ENCODE peak calls at places on chromosomes 5 and 9, in six cellular contexts. One of them, this sample, is unnamed.
A peak's percentile ranks its signal among the peaks of the same experiment; 100 is the strongest.

GRCh38 chr5:7868427-7868772 is 431 bp downstream of the FASTKD3 start:
- DNase-seq in dermis microvascular lymphatic vessel endothelial cell: no peak
- DNase-seq in neural progenitor cell: no peak
- DNase-seq in C1 segment of cervical spinal cord: no peak
- DNase-seq in GM19239: no peak
- DNase-seq in NCI-H1092 treated with DMSO at 0.1 percent for 48 hours: no peak
- DNase-seq in this sample: no peak

GRCh38 chr9:101235105-101235866 is 149.5 kb downstream of the BAAT start:
- DNase-seq in dermis microvascular lymphatic vessel endothelial cell: peak; percentile 34
- DNase-seq in neural progenitor cell: peak; percentile 58
- DNase-seq in C1 segment of cervical spinal cord: no peak
- DNase-seq in GM19239: no peak
- DNase-seq in NCI-H1092 treated with DMSO at 0.1 percent for 48 hours: peak; percentile 62
- DNase-seq in this sample: peak; percentile 74

GRCh38 chr5:176856746-176857145 is 42.4 kb downstream of the HK3 start:
- DNase-seq in dermis microvascular lymphatic vessel endothelial cell: no peak
- DNase-seq in neural progenitor cell: no peak
- DNase-seq in C1 segment of cervical spinal cord: no peak
- DNase-seq in GM19239: no peak
- DNase-seq in NCI-H1092 treated with DMSO at 0.1 percent for 48 hours: no peak
- DNase-seq in this sample: no peak

GRCh38 chr5:57754616-57755015 is 272.0 kb upstream of the ACTBL2 start:
- DNase-seq in dermis microvascular lymphatic vessel endothelial cell: no peak
- DNase-seq in neural progenitor cell: no peak
- DNase-seq in C1 segment of cervical spinal cord: no peak
- DNase-seq in GM19239: no peak
- DNase-seq in NCI-H1092 treated with DMSO at 0.1 percent for 48 hours: no peak
- DNase-seq in this sample: no peak

GRCh38 chr9:22216730-22217160 is 207.6 kb upstream of the CDKN2B start:
- DNase-seq in dermis microvascular lymphatic vessel endothelial cell: no peak
- DNase-seq in neural progenitor cell: no peak
- DNase-seq in C1 segment of cervical spinal cord: no peak
- DNase-seq in GM19239: no peak
- DNase-seq in NCI-H1092 treated with DMSO at 0.1 percent for 48 hours: no peak
- DNase-seq in this sample: no peak

GRCh38 chr9:38154501-38155421 is 85.7 kb upstream of the SHB start:
- DNase-seq in dermis microvascular lymphatic vessel endothelial cell: no peak
- DNase-seq in neural progenitor cell: no peak
- DNase-seq in C1 segment of cervical spinal cord: no peak
- DNase-seq in GM19239: no peak
- DNase-seq in NCI-H1092 treated with DMSO at 0.1 percent for 48 hours: no peak
- DNase-seq in this sample: no peak

GRCh38 chr5:132641841-132642240 is 16.1 kb upstream of the IL13 start:
- DNase-seq in dermis microvascular lymphatic vessel endothelial cell: no peak
- DNase-seq in neural progenitor cell: no peak
- DNase-seq in C1 segment of cervical spinal cord: no peak
- DNase-seq in GM19239: no peak
- DNase-seq in NCI-H1092 treated with DMSO at 0.1 percent for 48 hours: no peak
- DNase-seq in this sample: no peak

GRCh38 chr5:87562068-87562467 is 149.3 kb upstream of the CCNH start:
- DNase-seq in dermis microvascular lymphatic vessel endothelial cell: no peak
- DNase-seq in neural progenitor cell: no peak
- DNase-seq in C1 segment of cervical spinal cord: no peak
- DNase-seq in GM19239: no peak
- DNase-seq in NCI-H1092 treated with DMSO at 0.1 percent for 48 hours: no peak
- DNase-seq in this sample: no peak

GRCh38 chr9:38318755-38319495 is 73.6 kb upstream of the ALDH1B1 start:
- DNase-seq in dermis microvascular lymphatic vessel endothelial cell: peak; percentile 12
- DNase-seq in neural progenitor cell: no peak
- DNase-seq in C1 segment of cervical spinal cord: no peak
- DNase-seq in GM19239: peak; percentile 27
- DNase-seq in NCI-H1092 treated with DMSO at 0.1 percent for 48 hours: no peak
- DNase-seq in this sample: peak; percentile 65

GRCh38 chr9:71721786-71722295 is 46.5 kb downstream of the CEMIP2 start:
- DNase-seq in dermis microvascular lymphatic vessel endothelial cell: no peak
- DNase-seq in neural progenitor cell: no peak
- DNase-seq in C1 segment of cervical spinal cord: no peak
- DNase-seq in GM19239: no peak
- DNase-seq in NCI-H1092 treated with DMSO at 0.1 percent for 48 hours: no peak
- DNase-seq in this sample: no peak

GRCh38 chr9:110762783-110763182 is 94.2 kb downstream of the MUSK start:
- DNase-seq in dermis microvascular lymphatic vessel endothelial cell: no peak
- DNase-seq in neural progenitor cell: no peak
- DNase-seq in C1 segment of cervical spinal cord: no peak
- DNase-seq in GM19239: no peak
- DNase-seq in NCI-H1092 treated with DMSO at 0.1 percent for 48 hours: no peak
- DNase-seq in this sample: no peak

GRCh38 chr5:39547548-39548154 is 122.9 kb upstream of the DAB2 start:
- DNase-seq in dermis microvascular lymphatic vessel endothelial cell: peak; percentile 80
- DNase-seq in neural progenitor cell: peak; percentile 67
- DNase-seq in C1 segment of cervical spinal cord: no peak
- DNase-seq in GM19239: peak; percentile 8
- DNase-seq in NCI-H1092 treated with DMSO at 0.1 percent for 48 hours: no peak
- DNase-seq in this sample: peak; percentile 27

GRCh38 chr9:347667-348292 is 133.1 kb downstream of the DOCK8 start:
- DNase-seq in dermis microvascular lymphatic vessel endothelial cell: peak; percentile 40
- DNase-seq in neural progenitor cell: peak; percentile 46
- DNase-seq in C1 segment of cervical spinal cord: no peak
- DNase-seq in GM19239: no peak
- DNase-seq in NCI-H1092 treated with DMSO at 0.1 percent for 48 hours: peak; percentile 47
- DNase-seq in this sample: peak; percentile 89

GRCh38 chr5:132012385-132013005 is 1.0 kb upstream of the ACSL6 start:
- DNase-seq in dermis microvascular lymphatic vessel endothelial cell: peak; percentile 75
- DNase-seq in neural progenitor cell: peak; percentile 87
- DNase-seq in C1 segment of cervical spinal cord: no peak
- DNase-seq in GM19239: no peak
- DNase-seq in NCI-H1092 treated with DMSO at 0.1 percent for 48 hours: no peak
- DNase-seq in this sample: no peak

GRCh38 chr9:71642043-71642442 is 126.3 kb downstream of the CEMIP2 start:
- DNase-seq in dermis microvascular lymphatic vessel endothelial cell: no peak
- DNase-seq in neural progenitor cell: no peak
- DNase-seq in C1 segment of cervical spinal cord: no peak
- DNase-seq in GM19239: no peak
- DNase-seq in NCI-H1092 treated with DMSO at 0.1 percent for 48 hours: no peak
- DNase-seq in this sample: no peak

GRCh38 chr5:130280528-130281217 is 376.4 kb downstream of the CHSY3 start:
- DNase-seq in dermis microvascular lymphatic vessel endothelial cell: no peak
- DNase-seq in neural progenitor cell: no peak
- DNase-seq in C1 segment of cervical spinal cord: no peak
- DNase-seq in GM19239: no peak
- DNase-seq in NCI-H1092 treated with DMSO at 0.1 percent for 48 hours: no peak
- DNase-seq in this sample: no peak

GRCh38 chr5:33441241-33441844 is 578 bp downstream of the TARS1 start:
- DNase-seq in dermis microvascular lymphatic vessel endothelial cell: peak; percentile 39
- DNase-seq in neural progenitor cell: peak; percentile 35
- DNase-seq in C1 segment of cervical spinal cord: peak; percentile 52
- DNase-seq in GM19239: no peak
- DNase-seq in NCI-H1092 treated with DMSO at 0.1 percent for 48 hours: no peak
- DNase-seq in this sample: peak; percentile 45

GRCh38 chr9:95305770-95306492 is 11.6 kb downstream of the FANCC start:
- DNase-seq in dermis microvascular lymphatic vessel endothelial cell: peak; percentile 28
- DNase-seq in neural progenitor cell: peak; percentile 36
- DNase-seq in C1 segment of cervical spinal cord: no peak
- DNase-seq in GM19239: no peak
- DNase-seq in NCI-H1092 treated with DMSO at 0.1 percent for 48 hours: no peak
- DNase-seq in this sample: no peak

GRCh38 chr5:164119806-164120440 is 614.5 kb downstream of the MAT2B start:
- DNase-seq in dermis microvascular lymphatic vessel endothelial cell: peak; percentile 78
- DNase-seq in neural progenitor cell: peak; percentile 6
- DNase-seq in C1 segment of cervical spinal cord: no peak
- DNase-seq in GM19239: no peak
- DNase-seq in NCI-H1092 treated with DMSO at 0.1 percent for 48 hours: no peak
- DNase-seq in this sample: no peak

GRCh38 chr9:108665856-108666784 is 189.7 kb downstream of the ACTL7B start:
- DNase-seq in dermis microvascular lymphatic vessel endothelial cell: no peak
- DNase-seq in neural progenitor cell: no peak
- DNase-seq in C1 segment of cervical spinal cord: no peak
- DNase-seq in GM19239: no peak
- DNase-seq in NCI-H1092 treated with DMSO at 0.1 percent for 48 hours: no peak
- DNase-seq in this sample: no peak

GRCh38 chr9:122562134-122562760 is 9.3 kb downstream of the OR1N2 start:
- DNase-seq in dermis microvascular lymphatic vessel endothelial cell: no peak
- DNase-seq in neural progenitor cell: peak; percentile 5
- DNase-seq in C1 segment of cervical spinal cord: no peak
- DNase-seq in GM19239: no peak
- DNase-seq in NCI-H1092 treated with DMSO at 0.1 percent for 48 hours: no peak
- DNase-seq in this sample: no peak

GRCh38 chr9:96331236-96331947 is 29.4 kb upstream of the HSD17B3 start:
- DNase-seq in dermis microvascular lymphatic vessel endothelial cell: peak; percentile 7
- DNase-seq in neural progenitor cell: no peak
- DNase-seq in C1 segment of cervical spinal cord: no peak
- DNase-seq in GM19239: no peak
- DNase-seq in NCI-H1092 treated with DMSO at 0.1 percent for 48 hours: no peak
- DNase-seq in this sample: no peak

GRCh38 chr9:88396836-88397577 is 8.8 kb downstream of the SPIN1 start:
- DNase-seq in dermis microvascular lymphatic vessel endothelial cell: peak; percentile 5
- DNase-seq in neural progenitor cell: no peak
- DNase-seq in C1 segment of cervical spinal cord: no peak
- DNase-seq in GM19239: no peak
- DNase-seq in NCI-H1092 treated with DMSO at 0.1 percent for 48 hours: no peak
- DNase-seq in this sample: no peak

GRCh38 chr5:117889592-117889991 is 1098.8 kb downstream of the DTWD2 start:
- DNase-seq in dermis microvascular lymphatic vessel endothelial cell: no peak
- DNase-seq in neural progenitor cell: no peak
- DNase-seq in C1 segment of cervical spinal cord: no peak
- DNase-seq in GM19239: no peak
- DNase-seq in NCI-H1092 treated with DMSO at 0.1 percent for 48 hours: no peak
- DNase-seq in this sample: no peak

GRCh38 chr5:1387059-1387755 is 42.3 kb upstream of the CLPTM1L start:
- DNase-seq in dermis microvascular lymphatic vessel endothelial cell: no peak
- DNase-seq in neural progenitor cell: no peak
- DNase-seq in C1 segment of cervical spinal cord: no peak
- DNase-seq in GM19239: no peak
- DNase-seq in NCI-H1092 treated with DMSO at 0.1 percent for 48 hours: peak; percentile 22
- DNase-seq in this sample: peak; percentile 82